ENCODE peak calls at places on chromosomes 4 and X, in five cellular contexts. I, E, G, D and T are unnamed samples.

GRCh38 chrX:37813570-37813969 is 33.7 kb downstream of the CYBB start:
- DNase-seq in I (no peak), E (no peak), G (no peak), D (no peak), T (no peak)

GRCh38 chrX:86195343-86195742 is 47.1 kb downstream of the DACH2 start:
- DNase-seq in I (no peak), E (no peak), G (no peak), D (no peak), T (no peak)

GRCh38 chrX:137988470-137988869 is 422.5 kb downstream of the ZIC3 start:
- DNase-seq in I (no peak), E (no peak), G (no peak), D (no peak), T (no peak)

GRCh38 chr4:8032381-8032780 is 92.7 kb upstream of the AFAP1 start:
- DNase-seq in I (no peak), E (no peak), G (no peak), D (no peak), T (no peak)

GRCh38 chrX:68988865-68989264 is 160.0 kb downstream of the EFNB1 start:
- DNase-seq in I (no peak), E (no peak), G (no peak), D (no peak), T (no peak)

GRCh38 chrX:43025806-43026205 is 247.8 kb upstream of the PPP1R2C start:
- DNase-seq in I (no peak), E (no peak), G (no peak), D (no peak), T (no peak)

GRCh38 chr4:156182269-156182668 is 228.6 kb upstream of the CTSO start:
- DNase-seq in I (no peak), E (no peak), G (no peak), D (no peak), T (no peak)

GRCh38 chr4:74267998-74268606 is 40.2 kb upstream of the EPGN start:
- DNase-seq in I (no peak), E (no peak), G (no peak), D (no peak), T (no peak)

GRCh38 chr4:69116645-69117321 is 20.5 kb downstream of the UGT2B7 start:
- DNase-seq in I (no peak), E (no peak), G (no peak), D (no peak), T (no peak)

GRCh38 chr4:76993787-76994641 is 44.5 kb downstream of the SEPTIN11 start:
- DNase-seq in I (peak; percentile 15), E (no peak), G (no peak), D (no peak), T (no peak)

GRCh38 chrX:154074199-154074598 is 23.3 kb downstream of the MECP2 start:
- DNase-seq in I (no peak), E (no peak), G (no peak), D (no peak), T (no peak)

GRCh38 chrX:69140837-69141236 is 24.4 kb downstream of the PJA1 start:
- DNase-seq in I (no peak), E (no peak), G (no peak), D (no peak), T (no peak)

GRCh38 chr4:101349346-101350064 is 2.2 kb upstream of the PPP3CA start:
- DNase-seq in I (peak; percentile 76), E (peak; percentile 53), G (peak; percentile 60), D (no peak), T (peak; percentile 92)

GRCh38 chr4:76989391-76990061 is 40.0 kb downstream of the SEPTIN11 start:
- DNase-seq in I (no peak), E (no peak), G (no peak), D (no peak), T (peak; percentile 57)

GRCh38 chrX:119238557-119238956 is 2.5 kb downstream of the PGRMC1 start:
- DNase-seq in I (no peak), E (no peak), G (no peak), D (no peak), T (no peak)

GRCh38 chr4:167419468-167420133 is 185.3 kb upstream of the SPOCK3 start:
- DNase-seq in I (no peak), E (no peak), G (no peak), D (no peak), T (no peak)

GRCh38 chr4:147617841-147618421 is 734 bp downstream of the TMEM184C start:
- DNase-seq in I (no peak), E (no peak), G (no peak), D (no peak), T (peak; percentile 45)

GRCh38 chrX:40646489-40647306 is 663 bp downstream of the CXorf38 start:
- DNase-seq in I (peak; percentile 65), E (peak; percentile 54), G (peak; percentile 80), D (no peak), T (no peak)

GRCh38 chrX:18271725-18272124 is 51.0 kb upstream of the BEND2 start:
- DNase-seq in I (no peak), E (no peak), G (no peak), D (no peak), T (no peak)
- TF ChIP-seq CTCF in I (no peak), E (no peak), G (no peak), D (no peak), T (no peak)

DNA sequence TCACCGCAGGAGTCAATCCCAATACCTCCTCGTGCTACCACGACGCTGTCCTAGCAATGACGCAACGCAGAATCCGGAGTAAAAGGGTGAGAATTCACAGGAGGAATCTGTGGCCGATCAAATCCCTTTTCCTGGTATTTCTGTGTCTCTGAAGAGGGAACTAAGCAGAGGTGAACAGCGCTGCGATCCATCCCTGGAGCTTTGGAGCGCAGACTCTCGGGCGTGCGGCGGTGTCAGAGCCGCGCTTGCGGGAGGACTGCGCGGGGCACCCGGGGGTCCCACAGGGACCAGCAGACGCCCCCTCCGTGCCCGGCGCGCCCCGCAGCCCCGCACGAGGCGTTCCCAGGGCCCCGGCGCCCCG is 17.2 kb upstream of the ZNF718 start:
- DNase-seq in I (no peak), E (no peak), G (no peak), D (no peak), T (no peak)
- H3K4me3 ChIP-seq in I (no peak overlapping the region), E (no peak overlapping the region), G (no peak overlapping the region), D (no peak overlapping the region), T (no peak overlapping the region)

GRCh38 chrX:11111947-11112346 is 815 bp downstream of the HCCS start:
- DNase-seq in I (no peak), E (no peak), G (no peak), D (no peak), T (no peak)

GRCh38 chrX:11119295-11119943 is 8.3 kb downstream of the HCCS start:
- DNase-seq in I (no peak), E (no peak), G (no peak), D (no peak), T (no peak)

GRCh38 chrX:11113731-11114130 is 2.6 kb downstream of the HCCS start:
- DNase-seq in I (no peak), E (no peak), G (no peak), D (no peak), T (no peak)

DNA sequence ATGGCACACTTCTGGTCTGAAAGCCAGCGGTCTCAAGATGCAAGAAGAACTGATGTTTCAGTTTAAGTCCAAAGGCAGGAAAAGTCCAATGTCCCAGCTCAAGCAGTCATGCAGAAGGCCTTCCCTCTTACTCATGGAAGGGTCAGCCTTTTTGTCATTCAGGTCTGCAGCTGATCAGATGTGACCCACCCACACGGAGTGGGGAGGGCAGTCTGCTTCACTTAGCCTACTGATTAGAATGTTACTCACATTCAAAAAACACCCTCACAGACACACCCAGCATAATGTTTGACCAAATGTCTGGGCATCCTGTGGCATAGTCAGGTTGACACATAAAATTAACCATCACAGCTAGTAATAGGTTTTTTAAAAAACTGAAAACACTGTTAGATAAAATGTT is 6.6 kb downstream of the HCCS start:
- DNase-seq in I (no peak), E (no peak), G (no peak), D (no peak), T (no peak)
- TF ChIP-seq CTCF in I (no peak), E (no peak), G (no peak), D (no peak), T (no peak)

GRCh38 chr4:40206421-40206820 is 9.6 kb downstream of the RHOH start:
- DNase-seq in I (no peak), E (no peak), G (no peak), D (no peak), T (no peak)
- H3K4me3 ChIP-seq in I (no peak overlapping the region), E (peak overlapping the region; percentile 33), G (no peak overlapping the region), D (no peak overlapping the region), T (no peak overlapping the region)

GRCh38 chrX:21975827-21976226 is 35.3 kb downstream of the SMS start:
- DNase-seq in I (no peak), E (no peak), G (no peak), D (no peak), T (peak; percentile 64)
- TF ChIP-seq CTCF in I (no peak), E (no peak), G (peak; percentile 16), D (no peak), T (peak; percentile 47)

DNA sequence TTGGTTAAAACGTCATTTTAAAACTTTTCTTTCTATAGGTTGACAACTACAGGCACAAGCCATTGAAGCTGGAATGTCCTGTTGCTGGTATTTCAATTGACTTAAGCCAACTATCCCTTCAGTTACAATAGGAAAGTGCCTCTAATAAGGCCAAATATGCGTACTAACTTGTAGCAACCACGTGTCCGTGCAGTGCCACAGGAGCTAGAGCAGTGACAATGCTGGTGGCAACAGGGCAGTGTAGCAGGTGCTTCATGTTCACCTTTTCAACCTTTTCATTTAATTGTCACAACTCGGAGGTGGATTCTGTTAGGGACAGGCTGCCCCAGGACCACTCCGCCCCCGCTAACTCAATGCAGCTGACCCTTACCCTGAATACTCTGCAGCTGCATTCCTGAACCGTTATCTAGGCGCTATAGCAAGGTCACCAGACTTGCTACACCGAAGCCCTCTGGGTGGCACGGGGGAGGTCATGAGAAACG is 37.7 kb downstream of the ERVMER34-1 start:
- DNase-seq in I (peak; percentile 19), E (no peak), G (no peak), D (no peak), T (no peak)
- H3K4me3 ChIP-seq in I (no peak overlapping the region), E (peak overlapping the region; percentile 76), G (no peak overlapping the region), D (peak overlapping the region; percentile 92), T (peak overlapping the region; percentile 80)

DNA sequence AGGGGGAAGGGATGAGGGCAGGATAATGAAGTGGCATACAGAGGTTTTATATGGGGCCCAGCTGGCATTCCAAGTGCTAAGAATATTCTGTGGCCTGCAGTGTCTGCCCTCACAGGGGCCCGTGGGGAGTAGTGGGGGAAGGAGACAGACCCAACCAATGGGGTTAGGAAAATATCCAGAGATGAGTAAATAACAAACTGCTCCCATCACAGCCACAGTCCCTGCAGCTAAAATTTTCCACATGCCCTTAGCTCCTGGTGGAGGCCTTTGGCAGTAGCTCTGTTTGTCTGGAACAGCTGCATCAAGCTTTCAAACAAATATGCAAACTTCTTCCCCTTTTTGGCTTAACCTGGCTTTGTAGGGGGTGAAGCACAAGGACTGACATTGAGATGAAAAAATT is 3.1 kb downstream of the SRPX2 start:
- DNase-seq in I (no peak), E (no peak), G (no peak), D (no peak), T (no peak)
- TF ChIP-seq CTCF in I (no peak), E (no peak), G (peak; percentile 16), D (no peak), T (no peak)

DNA sequence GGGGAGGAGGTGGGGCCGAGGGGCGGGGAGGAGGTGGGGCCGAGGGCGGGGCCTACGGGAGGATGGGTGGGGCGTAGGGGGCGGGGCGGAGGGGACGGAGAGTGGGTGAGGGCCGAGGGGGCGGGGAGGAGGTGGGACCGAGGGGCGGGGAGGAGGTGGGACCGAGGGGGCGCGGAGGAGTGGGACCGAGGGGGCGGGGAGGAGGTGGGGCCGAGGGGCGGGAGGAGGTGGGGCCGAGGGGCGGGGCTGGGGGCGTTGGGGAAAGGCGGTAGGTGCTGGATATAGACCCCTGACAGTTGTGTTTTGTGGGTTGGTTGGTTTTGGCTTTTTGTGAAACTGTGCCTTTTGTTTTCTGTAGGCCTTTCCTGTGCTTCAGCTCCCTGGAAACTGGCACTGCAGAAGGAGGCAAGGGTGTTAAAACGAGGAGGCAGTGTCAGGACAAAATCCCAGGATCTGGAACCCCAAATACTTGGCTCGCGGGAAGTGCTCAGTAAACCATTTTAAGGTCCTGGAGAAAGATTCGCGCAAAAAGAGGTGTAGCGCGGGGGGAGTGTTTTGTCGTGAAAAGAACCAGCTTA is 580 bp upstream of the MMGT1 start:
- DNase-seq in I (peak; percentile 84), E (peak; percentile 80), G (peak; percentile 84), D (no peak), T (no peak)
- H3K4me3 ChIP-seq in I (no peak overlapping the region), E (peak overlapping the region; percentile 31), G (no peak overlapping the region), D (peak overlapping the region; percentile 22), T (peak overlapping the region; percentile 38)